ENCODE peak calls at places on chromosome 15, in seven cellular contexts. D is K562, A is sigmoid colon, F is stomach, H is A549, B is HepG2, I is upper lobe of left lung. S is an unnamed sample.

GRCh38 chr15:26598704-26599103 is 174.2 kb downstream of the GABRB3 start:
- DNase-seq in D (no peak), A (no peak), F (no peak), H (no peak), B (no peak), I (no peak), S (no peak)

GRCh38 chr15:31364301-31365031 is 37.8 kb downstream of the KLF13 start:
- DNase-seq in D (peak), A (no peak), F (no peak), H (no peak), B (no peak), I (no peak), S (no peak)

GRCh38 chr15:38325290-38325990 is 72.8 kb downstream of the SPRED1 start:
- DNase-seq in D (no peak), A (no peak), F (no peak), H (no peak), B (no peak), I (no peak), S (no peak)

GRCh38 chr15:31442203-31443090 is 115.8 kb downstream of the KLF13 start:
- DNase-seq in D (no peak), A (no peak), F (peak), H (peak), B (no peak), I (no peak), S (no peak)

GRCh38 chr15:59420108-59420507 is 17.9 kb upstream of the FAM81A start:
- DNase-seq in D (no peak), A (no peak), F (no peak), H (no peak), B (no peak), I (no peak), S (no peak)

GRCh38 chr15:67761343-67761742 is 64.0 kb upstream of the SKOR1 start:
- DNase-seq in D (no peak), A (no peak), F (no peak), H (no peak), B (peak), I (no peak), S (no peak)

GRCh38 chr15:73078722-73079121 is 26.5 kb downstream of the NEO1 start:
- DNase-seq in D (no peak), A (no peak), F (peak), H (peak), B (peak), I (no peak), S (no peak)

GRCh38 chr15:60932051-60932915 is 296.8 kb downstream of the RORA start:
- DNase-seq in D (no peak), A (no peak), F (peak), H (peak), B (no peak), I (no peak), S (no peak)

GRCh38 chr15:96333194-96334016 is 2.9 kb downstream of the NR2F2 start:
- DNase-seq in D (peak), A (peak), F (no peak), H (no peak), B (no peak), I (peak), S (peak)

GRCh38 chr15:80087104-80087503 is 27.6 kb downstream of the ZFAND6 start:
- DNase-seq in D (no peak), A (no peak), F (no peak), H (no peak), B (no peak), I (no peak), S (no peak)

GRCh38 chr15:92069308-92070244 is 216.1 kb downstream of the SLCO3A1 start:
- DNase-seq in D (peak), A (no peak), F (peak), H (peak), B (no peak), I (no peak), S (no peak)

GRCh38 chr15:42725331-42725903 is 11.5 kb downstream of the CDAN1 start:
- DNase-seq in D (no peak), A (peak), F (no peak), H (no peak), B (no peak), I (no peak), S (no peak)

GRCh38 chr15:70783610-70784021 is 20.3 kb upstream of the UACA start:
- DNase-seq in D (no peak), A (no peak), F (peak), H (peak), B (peak), I (no peak), S (no peak)

GRCh38 chr15:31457161-31457560 is 130.5 kb downstream of the KLF13 start:
- DNase-seq in D (no peak), A (no peak), F (no peak), H (peak), B (no peak), I (no peak), S (no peak)

GRCh38 chr15:43545426-43545825 is 28.0 kb downstream of the MAP1A start:
- DNase-seq in D (no peak), A (no peak), F (no peak), H (no peak), B (no peak), I (no peak), S (no peak)

GRCh38 chr15:69475769-69476358 is 23.2 kb downstream of the RPLP1 start:
- DNase-seq in D (peak), A (peak), F (peak), H (peak), B (peak), I (no peak), S (peak)

GRCh38 chr15:38130739-38131498 is 121.7 kb upstream of the SPRED1 start:
- DNase-seq in D (peak), A (peak), F (peak), H (no peak), B (no peak), I (no peak), S (peak)

GRCh38 chr15:37758412-37758811 is 176.0 kb upstream of the TMCO5A start:
- DNase-seq in D (no peak), A (no peak), F (peak), H (no peak), B (peak), I (no peak), S (no peak)

GRCh38 chr15:96337354-96337990 is 7.0 kb downstream of the NR2F2 start:
- DNase-seq in D (peak), A (no peak), F (no peak), H (no peak), B (peak), I (no peak), S (no peak)

GRCh38 chr15:95113041-95113440 is 881.7 kb downstream of the MCTP2 start:
- DNase-seq in D (no peak), A (no peak), F (no peak), H (no peak), B (no peak), I (no peak), S (no peak)

GRCh38 chr15:69132935-69133861 is 27.2 kb upstream of the GLCE start:
- DNase-seq in D (no peak), A (no peak), F (no peak), H (peak), B (peak), I (no peak), S (no peak)

GRCh38 chr15:70156781-70157261 is 59.1 kb upstream of the TLE3 start:
- DNase-seq in D (no peak), A (peak), F (peak), H (no peak), B (no peak), I (peak), S (no peak)

GRCh38 chr15:29674661-29675533 is 147.4 kb downstream of the TJP1 start:
- DNase-seq in D (peak), A (no peak), F (peak), H (peak), B (peak), I (peak), S (peak)

GRCh38 chr15:42863572-42864239 is 56.9 kb downstream of the TTBK2 start:
- DNase-seq in D (no peak), A (no peak), F (peak), H (no peak), B (no peak), I (no peak), S (no peak)

GRCh38 chr15:44296625-44297524 is 8.4 kb downstream of the GOLM2 start:
- DNase-seq in D (peak), A (no peak), F (no peak), H (peak), B (peak), I (no peak), S (no peak)

GRCh38 chr15:40471105-40471777 is 457 bp downstream of the CHST14 start:
- DNase-seq in D (peak), A (no peak), F (no peak), H (peak), B (no peak), I (peak), S (peak)

GRCh38 chr15:33030315-33030714 is 164.2 kb downstream of the FMN1 start:
- DNase-seq in D (no peak), A (no peak), F (no peak), H (no peak), B (no peak), I (no peak), S (no peak)

GRCh38 chr15:83653639-83654378 is at the start of gene ADAMTSL3:
- DNase-seq in D (no peak), A (peak), F (peak), H (peak), B (no peak), I (peak), S (peak)

GRCh38 chr15:71237456-71238188 is 122.4 kb downstream of the THSD4 start:
- DNase-seq in D (peak), A (no peak), F (peak), H (peak), B (peak), I (no peak), S (peak)

GRCh38 chr15:40960926-40961325 is 7.7 kb downstream of the CHAC1 start:
- DNase-seq in D (no peak), A (peak), F (peak), H (peak), B (no peak), I (no peak), S (no peak)

GRCh38 chr15:39211108-39211979 is 369.5 kb upstream of the THBS1 start:
- DNase-seq in D (no peak), A (no peak), F (no peak), H (no peak), B (peak), I (no peak), S (no peak)

GRCh38 chr15:78195735-78196201 is 38.6 kb downstream of the ACSBG1 start:
- DNase-seq in D (peak), A (no peak), F (peak), H (peak), B (peak), I (peak), S (no peak)

GRCh38 chr15:38058596-38059075 is 124.2 kb downstream of the TMCO5A start:
- DNase-seq in D (no peak), A (no peak), F (no peak), H (no peak), B (no peak), I (no peak), S (no peak)

GRCh38 chr15:41281236-41281635 is 50.2 kb downstream of the CHP1 start:
- DNase-seq in D (no peak), A (no peak), F (no peak), H (peak), B (peak), I (no peak), S (no peak)

GRCh38 chr15:70584838-70585706 is 178.3 kb downstream of the UACA start:
- DNase-seq in D (no peak), A (no peak), F (peak), H (peak), B (peak), I (peak), S (no peak)

GRCh38 chr15:71638876-71639275 is 171.5 kb upstream of the NR2E3 start:
- DNase-seq in D (no peak), A (no peak), F (no peak), H (no peak), B (no peak), I (no peak), S (no peak)

GRCh38 chr15:57635300-57635944 is 43.7 kb downstream of the MYZAP start:
- DNase-seq in D (no peak), A (peak), F (peak), H (no peak), B (no peak), I (no peak), S (peak)

GRCh38 chr15:40906947-40907802 is 12.9 kb downstream of the VPS18 start:
- DNase-seq in D (peak), A (no peak), F (peak), H (no peak), B (no peak), I (peak), S (peak)

GRCh38 chr15:69293741-69294615 is 4.7 kb upstream of the PAQR5 start:
- DNase-seq in D (no peak), A (no peak), F (no peak), H (no peak), B (no peak), I (no peak), S (no peak)

GRCh38 chr15:63504247-63504978 is at the start of gene USP3:
- DNase-seq in D (peak), A (peak), F (peak), H (peak), B (peak), I (peak), S (peak)
- TF ChIP-seq EP300 in D (peak), A (no peak), F (no peak), H (no peak), B (peak), I (no peak), S (no peak)

DNA sequence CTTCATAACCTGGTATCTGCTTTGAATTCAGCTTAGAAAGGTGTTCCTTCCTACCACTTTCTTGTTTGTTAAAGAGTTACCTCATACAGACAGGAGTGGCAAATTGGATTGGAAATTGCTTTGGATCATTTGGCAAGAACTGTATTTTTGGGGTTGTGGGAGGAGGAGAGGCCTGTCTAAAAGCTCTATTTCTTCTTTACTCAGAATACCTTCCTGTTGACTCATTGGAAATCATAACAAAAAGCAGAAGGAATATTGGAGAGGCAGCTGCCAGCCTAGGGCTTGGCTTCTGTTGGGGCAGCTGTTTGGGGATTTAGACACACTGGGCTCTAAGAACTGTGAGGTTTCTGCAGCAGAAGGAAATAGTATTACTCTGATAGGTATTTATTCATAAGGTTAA is 14.2 kb downstream of the IQGAP1 start:
- DNase-seq in D (peak), A (peak), F (no peak), H (peak), B (peak), I (no peak), S (peak)
- TF ChIP-seq EP300 in D (no peak), A (no peak), F (no peak), H (peak), B (no peak), I (no peak), S (no peak)

DNA sequence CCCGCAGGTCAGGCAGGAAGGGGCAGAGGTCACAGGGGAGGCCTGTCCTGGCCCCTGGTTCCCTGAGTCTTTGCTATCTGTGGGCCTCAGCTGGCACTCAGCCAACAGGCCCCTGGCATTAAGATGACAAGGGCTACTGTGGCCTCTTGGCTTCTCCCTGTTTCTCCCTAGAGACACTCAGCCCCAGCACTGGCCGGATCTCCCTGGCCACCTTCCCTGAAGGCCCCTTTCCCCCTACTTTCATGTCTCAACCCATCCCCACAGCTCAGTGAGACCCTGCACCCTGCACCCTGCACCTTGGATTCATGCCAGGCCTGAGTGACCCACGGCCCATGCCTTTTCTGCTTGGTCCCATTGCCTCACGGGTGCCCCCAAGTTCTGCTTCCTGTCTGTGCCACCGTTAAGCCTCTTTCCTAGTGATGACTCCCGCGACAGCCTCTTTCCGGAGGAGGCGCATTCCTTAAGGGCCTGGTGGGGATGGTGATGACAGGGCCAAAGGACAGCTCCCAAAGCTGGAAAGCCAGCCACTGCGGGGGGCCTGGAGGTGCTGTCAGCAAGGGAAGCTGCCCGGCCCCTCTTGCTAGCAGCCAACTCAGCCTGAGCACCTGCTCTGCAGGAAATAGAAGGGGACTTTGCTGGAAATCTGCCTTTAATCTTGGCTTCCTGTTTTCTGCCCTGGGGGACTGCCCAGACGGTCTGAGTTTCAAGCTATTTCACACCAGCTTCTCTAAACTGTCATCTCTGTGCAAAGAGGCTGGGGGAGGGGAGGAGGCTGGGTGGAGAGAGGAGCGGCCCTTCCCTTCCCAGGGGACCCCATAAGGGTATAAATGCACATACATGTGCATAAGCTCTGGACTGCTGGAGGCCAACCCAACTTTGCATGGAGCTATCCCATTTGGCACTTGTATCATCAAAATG is 4.8 kb upstream of the CSK start:
- DNase-seq in D (no peak), A (no peak), F (no peak), H (no peak), B (no peak), I (no peak), S (no peak)
- TF ChIP-seq EP300 in D (peak), A (no peak), F (no peak), H (no peak), B (no peak), I (no peak), S (no peak)

DNA sequence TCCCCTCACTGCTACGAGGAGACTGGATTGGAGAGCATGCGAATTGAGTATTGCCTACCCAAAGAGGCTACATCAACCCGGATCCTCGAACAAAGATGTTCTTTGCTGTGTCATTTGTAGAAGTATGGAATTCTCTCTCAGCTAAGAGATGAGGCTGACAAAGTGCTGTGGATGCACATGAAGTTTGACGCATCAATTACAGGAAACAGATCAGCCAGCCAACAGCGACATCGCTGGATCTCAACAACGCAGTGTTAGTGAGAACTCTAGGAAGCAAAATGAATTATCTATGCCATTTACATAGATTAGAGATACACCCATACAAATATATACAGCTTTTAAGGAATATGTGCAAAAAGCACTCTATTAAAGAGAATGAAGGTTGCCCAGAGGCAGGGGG is 160.6 kb upstream of the RGMA start:
- DNase-seq in D (no peak), A (no peak), F (no peak), H (no peak), B (no peak), I (no peak), S (no peak)
- TF ChIP-seq EP300 in D (no peak), A (no peak), F (no peak), H (no peak), B (no peak), I (no peak), S (no peak)

DNA sequence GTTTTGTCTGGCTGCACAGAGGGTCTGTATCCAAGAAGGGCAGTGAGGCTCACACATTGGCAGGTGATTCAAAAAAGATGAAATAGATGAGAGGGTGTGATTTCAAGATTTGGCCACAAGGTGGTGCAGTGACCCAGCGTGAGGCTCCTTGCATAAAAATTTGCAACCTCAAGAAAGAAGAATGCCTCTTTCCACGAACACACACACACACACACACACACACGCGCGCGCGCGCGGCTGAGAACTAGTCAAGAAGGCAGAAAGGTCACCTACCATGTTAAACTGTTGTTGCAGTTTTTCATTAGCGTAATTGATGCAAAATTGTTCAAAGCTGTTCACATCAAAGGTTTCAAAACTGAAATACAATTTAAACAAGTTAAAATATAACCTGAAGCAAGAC is 39.2 kb downstream of the MYO5C start:
- DNase-seq in D (peak), A (peak), F (peak), H (peak), B (peak), I (peak), S (peak)
- TF ChIP-seq EP300 in D (no peak), A (no peak), F (no peak), H (no peak), B (no peak), I (no peak), S (no peak)

GRCh38 chr15:93252780-93253179 is 163.8 kb upstream of the RGMA start:
- DNase-seq in D (no peak), A (no peak), F (no peak), H (no peak), B (no peak), I (no peak), S (no peak)
- TF ChIP-seq EP300 in D (no peak), A (no peak), F (no peak), H (no peak), B (no peak), I (no peak), S (no peak)

DNA sequence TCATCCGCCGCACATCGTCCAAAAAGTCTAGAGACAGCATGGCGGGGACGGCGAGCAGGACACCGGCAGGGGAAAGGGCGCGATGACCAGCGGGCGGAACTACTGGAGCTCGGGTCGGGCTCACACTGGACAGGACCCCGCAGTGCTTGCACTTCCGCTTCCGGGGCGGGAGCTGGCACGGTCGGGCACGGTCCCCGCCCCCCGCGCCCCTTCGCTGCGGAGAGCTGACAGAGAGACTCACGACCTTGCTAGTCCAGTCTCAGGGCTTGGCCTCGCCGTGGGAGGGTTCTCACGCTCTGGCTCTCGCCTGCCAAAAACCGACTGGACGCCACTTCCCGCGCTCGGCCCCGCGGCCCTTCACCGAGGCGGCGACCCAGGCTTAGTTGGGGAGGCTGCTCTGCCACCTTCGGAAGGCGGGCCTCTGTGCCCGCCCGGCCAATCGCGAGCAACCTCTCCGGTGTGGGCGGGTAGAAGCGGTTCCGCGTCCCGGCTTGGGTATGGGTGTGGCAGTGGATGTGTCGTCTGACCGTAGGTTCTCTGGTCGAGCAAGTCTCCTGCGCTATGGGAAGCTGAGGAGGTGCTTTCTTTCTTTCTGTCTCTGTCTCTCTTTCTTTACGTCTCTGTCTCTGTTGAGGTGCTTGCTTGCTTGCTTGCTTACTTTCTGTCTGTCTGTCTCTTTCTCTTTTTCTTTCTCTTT is at the start of gene SEC11A:
- DNase-seq in D (peak), A (peak), F (peak), H (peak), B (peak), I (peak), S (peak)
- TF ChIP-seq EP300 in D (no peak), A (no peak), F (no peak), H (no peak), B (no peak), I (no peak), S (peak)